ENCODE peak calls at places on chromosomes 16 and 17, in four cellular contexts. A, R, C and H are unnamed samples.

GRCh38 chr17:30278032-30278431 is 13.7 kb downstream of the BLMH start:
- DNase-seq in R (no peak), A (peak), C (no peak), H (no peak)

GRCh38 chr17:83147285-83147684 is 67.9 kb downstream of the METRNL start:
- DNase-seq in C (no peak), R (no peak), A (no peak), H (no peak)

GRCh38 chr16:27640277-27640600 is 90.3 kb downstream of the KATNIP start:
- DNase-seq in A (no peak), R (peak), C (no peak), H (no peak)

GRCh38 chr16:23858496-23859062 is 22.8 kb downstream of the PRKCB start:
- DNase-seq in C (no peak), R (no peak), A (no peak), H (no peak)

GRCh38 chr16:22161999-22162657 is at the start of gene SDR42E2:
- DNase-seq in C (peak), R (peak), A (peak), H (no peak)

GRCh38 chr17:81576621-81577277 is 24.6 kb upstream of the FAAP100 start:
- DNase-seq in R (no peak), A (no peak), C (no peak), H (no peak)

GRCh38 chr16:25838724-25839186 is 147.0 kb downstream of the HS3ST4 start:
- DNase-seq in R (peak), A (peak), C (peak), H (peak)

GRCh38 chr17:13776027-13776551 is 174.4 kb upstream of the HS3ST3A1 start:
- DNase-seq in R (no peak), C (no peak), A (no peak), H (no peak)

GRCh38 chr17:43676471-43676870 is 14.7 kb upstream of the MEOX1 start:
- DNase-seq in R (no peak), A (no peak), C (no peak), H (no peak)

GRCh38 chr17:73637866-73638265 is 6.4 kb downstream of the SDK2 start:
- DNase-seq in A (no peak), R (no peak), C (no peak), H (no peak)

GRCh38 chr17:67555855-67556254 is 161.9 kb upstream of the NOL11 start:
- DNase-seq in R (no peak), A (no peak), C (no peak), H (no peak)